ENCODE peak calls at places on chromosomes 6 and 20, in six cellular contexts. V, S, I, Y, T and P are unnamed samples.

GRCh38 chr20:45918182-45918737 is 6.3 kb upstream of the PLTP start:
- DNase-seq in V (no peak), S (no peak), I (no peak), Y (no peak), T (no peak), P (no peak)

GRCh38 chr6:81753709-81754678 is 1.5 kb upstream of the TENT5A start:
- DNase-seq in V (peak), S (peak), I (peak), Y (peak), T (peak), P (peak)

GRCh38 chr6:37531026-37531425 is 31.3 kb upstream of the CCDC167 start:
- DNase-seq in V (no peak), S (peak), I (no peak), Y (peak), T (no peak), P (no peak)

GRCh38 chr6:112579601-112580000 is 232.5 kb downstream of the RFPL4B start:
- DNase-seq in V (no peak), S (no peak), I (no peak), Y (peak), T (no peak), P (no peak)

GRCh38 chr6:111809264-111809663 is 64.0 kb downstream of the FYN start:
- DNase-seq in V (no peak), S (no peak), I (no peak), Y (no peak), T (no peak), P (no peak)

GRCh38 chr6:147177286-147177685 is 26.9 kb upstream of the STXBP5 start:
- DNase-seq in V (no peak), S (peak), I (no peak), Y (peak), T (no peak), P (no peak)

GRCh38 chr6:149918151-149918905 is 4.6 kb downstream of the RAET1G start:
- DNase-seq in V (no peak), S (no peak), I (no peak), Y (no peak), T (no peak), P (no peak)

GRCh38 chr20:37072293-37073196 is 23.3 kb downstream of the RBL1 start:
- DNase-seq in V (no peak), S (no peak), I (no peak), Y (no peak), T (no peak), P (no peak)

GRCh38 chr6:131226465-131226864 is 91.2 kb downstream of the AKAP7 start:
- DNase-seq in V (no peak), S (no peak), I (no peak), Y (no peak), T (no peak), P (no peak)

GRCh38 chr6:88872962-88873361 is 90.5 kb downstream of the RNGTT start:
- DNase-seq in V (no peak), S (no peak), I (no peak), Y (no peak), T (no peak), P (no peak)

GRCh38 chr20:55213653-55214052 is 738.3 kb downstream of the DOK5 start:
- DNase-seq in V (no peak), S (no peak), I (no peak), Y (no peak), T (no peak), P (no peak)

GRCh38 chr6:25462235-25462897 is 183.2 kb downstream of the CARMIL1 start:
- DNase-seq in V (no peak), S (no peak), I (no peak), Y (no peak), T (no peak), P (no peak)

GRCh38 chr6:4776493-4776966 is 326 bp downstream of the CDYL start:
- DNase-seq in V (peak), S (no peak), I (peak), Y (no peak), T (no peak), P (no peak)

GRCh38 chr6:44933113-44933512 is 395.0 kb upstream of the RUNX2 start:
- DNase-seq in V (no peak), S (no peak), I (no peak), Y (no peak), T (no peak), P (no peak)

GRCh38 chr20:46810442-46811327 is 84.0 kb upstream of the EYA2 start:
- DNase-seq in V (no peak), S (no peak), I (no peak), Y (no peak), T (no peak), P (no peak)